ENCODE peak calls at places on chromosome X, in six cellular contexts. One of them, this sample, is unnamed.

GRCh38 chrX:136227948-136228584 is 23.1 kb downstream of the MAP7D3 start:
- DNase-seq in sigmoid colon: no peak
- DNase-seq in tibial nerve: no peak
- DNase-seq in ovary: no peak
- DNase-seq in stomach: no peak
- DNase-seq in HepG2: no peak
- DNase-seq in this sample: no peak

GRCh38 chrX:70168238-70169188 is 8.8 kb upstream of the DGAT2L6 start:
- DNase-seq in ovary: peak
- DNase-seq in tibial nerve: no peak
- DNase-seq in sigmoid colon: no peak
- DNase-seq in stomach: no peak
- DNase-seq in HepG2: peak
- DNase-seq in this sample: peak

GRCh38 chrX:17580529-17581155 is 156.7 kb upstream of the SCML1 start:
- DNase-seq in HepG2: no peak
- DNase-seq in tibial nerve: no peak
- DNase-seq in ovary: no peak
- DNase-seq in sigmoid colon: peak
- DNase-seq in stomach: no peak
- DNase-seq in this sample: peak

GRCh38 chrX:41265615-41266014 is 68.3 kb upstream of the DDX3X start:
- DNase-seq in tibial nerve: peak
- DNase-seq in HepG2: no peak
- DNase-seq in sigmoid colon: peak
- DNase-seq in ovary: peak
- DNase-seq in stomach: no peak
- DNase-seq in this sample: peak

GRCh38 chrX:43405191-43405590 is 250.9 kb upstream of the MAOA start:
- DNase-seq in ovary: no peak
- DNase-seq in HepG2: no peak
- DNase-seq in tibial nerve: no peak
- DNase-seq in sigmoid colon: no peak
- DNase-seq in stomach: no peak
- DNase-seq in this sample: no peak

GRCh38 chrX:11665144-11666040 is at the start of gene ARHGAP6:
- DNase-seq in tibial nerve: no peak
- DNase-seq in stomach: no peak
- DNase-seq in sigmoid colon: peak
- DNase-seq in HepG2: no peak
- DNase-seq in ovary: peak
- DNase-seq in this sample: peak

GRCh38 chrX:31656013-31656412 is 584.2 kb upstream of the FTHL17 start:
- DNase-seq in HepG2: no peak
- DNase-seq in tibial nerve: no peak
- DNase-seq in sigmoid colon: no peak
- DNase-seq in ovary: no peak
- DNase-seq in stomach: no peak
- DNase-seq in this sample: no peak

GRCh38 chrX:94252204-94252603 is 578.2 kb downstream of the FAM133A start:
- DNase-seq in sigmoid colon: no peak
- DNase-seq in HepG2: no peak
- DNase-seq in ovary: no peak
- DNase-seq in tibial nerve: no peak
- DNase-seq in stomach: no peak
- DNase-seq in this sample: no peak

GRCh38 chrX:29687687-29688086 is 527.7 kb upstream of the MAGEB2 start:
- DNase-seq in sigmoid colon: no peak
- DNase-seq in ovary: no peak
- DNase-seq in tibial nerve: no peak
- DNase-seq in HepG2: no peak
- DNase-seq in stomach: no peak
- DNase-seq in this sample: no peak

GRCh38 chrX:132833373-132833772 is 125.1 kb downstream of the HS6ST2 start:
- DNase-seq in HepG2: no peak
- DNase-seq in stomach: no peak
- DNase-seq in ovary: no peak
- DNase-seq in sigmoid colon: no peak
- DNase-seq in tibial nerve: no peak
- DNase-seq in this sample: no peak

GRCh38 chrX:29254515-29254914 is 667.3 kb downstream of the IL1RAPL1 start:
- DNase-seq in tibial nerve: no peak
- DNase-seq in HepG2: no peak
- DNase-seq in ovary: no peak
- DNase-seq in stomach: no peak
- DNase-seq in sigmoid colon: no peak
- DNase-seq in this sample: no peak

GRCh38 chrX:108029928-108030711 is 14.7 kb upstream of the VSIG1 start:
- DNase-seq in HepG2: no peak
- DNase-seq in stomach: no peak
- DNase-seq in sigmoid colon: no peak
- DNase-seq in tibial nerve: no peak
- DNase-seq in ovary: no peak
- DNase-seq in this sample: no peak

GRCh38 chrX:118325453-118325852 is 20.5 kb upstream of the WDR44 start:
- DNase-seq in sigmoid colon: no peak
- DNase-seq in stomach: no peak
- DNase-seq in HepG2: no peak
- DNase-seq in ovary: no peak
- DNase-seq in tibial nerve: no peak
- DNase-seq in this sample: no peak

GRCh38 chrX:100587846-100588245 is 3.1 kb downstream of the TNMD start:
- DNase-seq in ovary: no peak
- DNase-seq in HepG2: no peak
- DNase-seq in stomach: no peak
- DNase-seq in sigmoid colon: no peak
- DNase-seq in tibial nerve: no peak
- DNase-seq in this sample: no peak

GRCh38 chrX:13721371-13721770 is 13.0 kb downstream of the TRAPPC2 start:
- DNase-seq in sigmoid colon: no peak
- DNase-seq in stomach: no peak
- DNase-seq in tibial nerve: no peak
- DNase-seq in HepG2: no peak
- DNase-seq in ovary: no peak
- DNase-seq in this sample: no peak

GRCh38 chrX:34521563-34521962 is 135.5 kb downstream of the TMEM47 start:
- DNase-seq in tibial nerve: no peak
- DNase-seq in HepG2: no peak
- DNase-seq in stomach: no peak
- DNase-seq in ovary: no peak
- DNase-seq in sigmoid colon: no peak
- DNase-seq in this sample: no peak

GRCh38 chrX:1202251-1202650 is 10.2 kb downstream of the CRLF2 start:
- DNase-seq in ovary: no peak
- DNase-seq in stomach: no peak
- DNase-seq in HepG2: no peak
- DNase-seq in tibial nerve: no peak
- DNase-seq in sigmoid colon: peak
- DNase-seq in this sample: no peak

GRCh38 chrX:1210844-1211243 is 1.6 kb downstream of the CRLF2 start:
- DNase-seq in stomach: no peak
- DNase-seq in HepG2: no peak
- DNase-seq in sigmoid colon: no peak
- DNase-seq in tibial nerve: no peak
- DNase-seq in ovary: no peak
- DNase-seq in this sample: no peak

GRCh38 chrX:1207496-1208025 is 4.9 kb downstream of the CRLF2 start:
- DNase-seq in HepG2: no peak
- DNase-seq in tibial nerve: no peak
- DNase-seq in stomach: no peak
- DNase-seq in ovary: no peak
- DNase-seq in sigmoid colon: peak
- DNase-seq in this sample: no peak

DNA sequence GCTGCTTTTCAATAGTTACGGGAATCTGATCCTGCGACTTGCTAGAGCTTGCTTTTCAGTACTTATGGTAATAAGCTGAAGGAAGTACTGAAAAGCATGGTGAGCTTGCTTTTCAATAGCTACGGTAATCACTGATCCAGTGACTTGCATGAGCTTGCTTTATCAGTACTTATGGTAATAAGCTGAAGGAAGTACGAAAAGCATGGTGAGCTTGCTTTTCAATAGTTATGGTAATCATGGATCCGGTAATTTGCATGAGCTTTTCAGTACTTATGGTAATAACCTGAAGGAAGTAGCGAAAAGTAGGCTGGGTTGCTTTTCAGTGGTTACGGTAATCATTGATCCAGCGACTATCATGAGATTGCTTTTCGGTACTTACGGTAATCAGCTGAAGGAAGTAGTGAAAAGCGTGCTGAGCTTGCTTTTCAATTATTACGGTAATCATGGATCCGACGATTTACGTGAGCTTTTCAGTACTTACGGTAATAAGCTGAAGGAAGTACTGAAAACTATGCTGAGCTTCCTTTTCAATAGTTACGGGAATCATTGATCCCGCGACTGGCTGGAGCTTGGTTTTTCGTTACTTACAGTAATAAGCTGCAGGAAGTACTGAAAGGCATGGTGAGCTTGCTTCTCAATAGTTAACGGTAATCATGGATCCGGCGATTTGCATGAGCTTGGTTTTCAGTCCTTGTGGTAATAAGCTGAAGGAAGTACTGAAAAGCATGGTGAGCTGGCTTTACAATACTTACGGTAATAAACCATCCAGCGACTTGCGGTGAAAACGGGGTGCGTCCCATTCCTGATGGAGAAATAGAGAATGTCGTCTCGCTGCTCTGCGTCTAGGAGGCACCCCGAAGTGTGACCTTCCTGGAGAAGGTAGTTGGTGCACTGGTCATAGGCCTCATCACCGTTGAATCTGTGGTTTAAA is 6.5 kb downstream of the CRLF2 start:
- DNase-seq in ovary: no peak
- DNase-seq in stomach: no peak
- DNase-seq in sigmoid colon: peak
- DNase-seq in HepG2: no peak
- DNase-seq in tibial nerve: peak
- DNase-seq in this sample: peak
- H3K4me3 ChIP-seq in ovary: no peak
- H3K4me3 ChIP-seq in stomach: peak
- H3K4me3 ChIP-seq in sigmoid colon: peak
- H3K4me3 ChIP-seq in HepG2: no peak
- H3K4me3 ChIP-seq in tibial nerve: peak
- H3K4me3 ChIP-seq in this sample: peak

GRCh38 chrX:153502796-153503195 is 8.0 kb downstream of the BGN start:
- DNase-seq in HepG2: no peak
- DNase-seq in tibial nerve: no peak
- DNase-seq in stomach: no peak
- DNase-seq in ovary: no peak
- DNase-seq in sigmoid colon: no peak
- DNase-seq in this sample: no peak

GRCh38 chrX:153505361-153505760 is 10.6 kb downstream of the BGN start:
- DNase-seq in stomach: no peak
- DNase-seq in HepG2: no peak
- DNase-seq in ovary: no peak
- DNase-seq in tibial nerve: no peak
- DNase-seq in sigmoid colon: no peak
- DNase-seq in this sample: no peak

GRCh38 chrX:153501530-153501929 is 6.8 kb downstream of the BGN start:
- DNase-seq in ovary: no peak
- DNase-seq in HepG2: no peak
- DNase-seq in tibial nerve: no peak
- DNase-seq in stomach: no peak
- DNase-seq in sigmoid colon: no peak
- DNase-seq in this sample: no peak

GRCh38 chrX:153502131-153502530 is 7.4 kb downstream of the BGN start:
- DNase-seq in ovary: no peak
- DNase-seq in stomach: no peak
- DNase-seq in sigmoid colon: no peak
- DNase-seq in tibial nerve: no peak
- DNase-seq in HepG2: no peak
- DNase-seq in this sample: no peak

DNA sequence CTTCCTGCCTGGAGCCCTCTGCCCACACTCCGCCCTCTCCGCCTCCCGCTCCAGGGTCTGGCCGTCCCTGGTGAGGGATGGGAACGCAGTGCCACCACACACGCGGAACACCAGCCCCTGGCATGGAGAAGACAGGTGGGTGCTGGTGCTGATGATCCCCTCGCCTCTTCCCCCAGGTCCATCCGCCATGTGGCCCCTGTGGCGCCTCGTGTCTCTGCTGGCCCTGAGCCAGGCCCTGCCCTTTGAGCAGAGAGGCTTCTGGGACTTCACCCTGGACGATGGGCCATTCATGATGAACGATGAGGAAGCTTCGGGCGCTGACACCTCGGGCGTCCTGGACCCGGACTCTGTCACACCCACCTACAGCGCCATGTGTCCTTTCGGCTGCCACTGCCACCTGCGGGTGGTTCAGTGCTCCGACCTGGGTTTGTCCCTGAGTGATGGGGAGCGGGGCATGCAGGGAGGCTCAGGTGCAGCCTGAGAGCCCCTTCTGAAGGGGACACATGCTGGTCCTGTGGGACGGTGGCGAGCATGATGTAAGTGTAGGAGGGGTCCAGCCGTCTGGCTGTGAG is 9.8 kb downstream of the BGN start:
- DNase-seq in stomach: no peak
- DNase-seq in HepG2: no peak
- DNase-seq in ovary: no peak
- DNase-seq in tibial nerve: no peak
- DNase-seq in sigmoid colon: no peak
- DNase-seq in this sample: no peak
- TF ChIP-seq POLR2A in stomach: no peak
- TF ChIP-seq POLR2A in HepG2: no peak
- TF ChIP-seq POLR2A in ovary: no peak
- TF ChIP-seq POLR2A in tibial nerve: no peak
- TF ChIP-seq POLR2A in sigmoid colon: no peak
- TF ChIP-seq POLR2A in this sample: no peak

GRCh38 chrX:50626432-50626831 is 155.8 kb upstream of the DGKK start:
- DNase-seq in stomach: no peak
- DNase-seq in sigmoid colon: no peak
- DNase-seq in ovary: no peak
- DNase-seq in HepG2: no peak
- DNase-seq in tibial nerve: no peak
- DNase-seq in this sample: no peak
- H3K4me3 ChIP-seq in stomach: no peak
- H3K4me3 ChIP-seq in sigmoid colon: no peak
- H3K4me3 ChIP-seq in ovary: no peak
- H3K4me3 ChIP-seq in HepG2: no peak
- H3K4me3 ChIP-seq in tibial nerve: no peak
- H3K4me3 ChIP-seq in this sample: no peak

GRCh38 chrX:123728554-123728953 is 4.3 kb downstream of the THOC2 start:
- DNase-seq in sigmoid colon: no peak
- DNase-seq in HepG2: no peak
- DNase-seq in stomach: no peak
- DNase-seq in ovary: no peak
- DNase-seq in tibial nerve: no peak
- DNase-seq in this sample: no peak

GRCh38 chrX:123731987-123732678 is 719 bp downstream of the THOC2 start:
- DNase-seq in sigmoid colon: no peak
- DNase-seq in HepG2: no peak
- DNase-seq in ovary: peak
- DNase-seq in stomach: no peak
- DNase-seq in tibial nerve: no peak
- DNase-seq in this sample: peak

GRCh38 chrX:123731258-123731986 is 1.4 kb downstream of the THOC2 start:
- DNase-seq in HepG2: no peak
- DNase-seq in stomach: no peak
- DNase-seq in ovary: no peak
- DNase-seq in tibial nerve: no peak
- DNase-seq in sigmoid colon: no peak
- DNase-seq in this sample: peak

GRCh38 chrX:123736333-123736921 is 3.6 kb upstream of the THOC2 start:
- DNase-seq in tibial nerve: no peak
- DNase-seq in stomach: no peak
- DNase-seq in sigmoid colon: no peak
- DNase-seq in HepG2: no peak
- DNase-seq in ovary: no peak
- DNase-seq in this sample: no peak

GRCh38 chrX:123732679-123733363 is at the start of gene THOC2:
- DNase-seq in HepG2: peak
- DNase-seq in tibial nerve: peak
- DNase-seq in stomach: peak
- DNase-seq in sigmoid colon: peak
- DNase-seq in ovary: peak
- DNase-seq in this sample: peak
- TF ChIP-seq POLR2A in HepG2: peak
- TF ChIP-seq POLR2A in tibial nerve: peak
- TF ChIP-seq POLR2A in stomach: no peak
- TF ChIP-seq POLR2A in sigmoid colon: no peak
- TF ChIP-seq POLR2A in ovary: peak
- TF ChIP-seq POLR2A in this sample: no peak